ENCODE peak calls at places on chromosomes 13 and 19, in five cellular contexts. V, F, J, P and K are unnamed samples.

GRCh38 chr13:41942462-41943094 is 18.3 kb downstream of the VWA8 start:
- DNase-seq in V (peak; percentile 15), F (no peak), J (no peak), P (no peak), K (no peak)

GRCh38 chr13:73421310-73421912 is 362.6 kb downstream of the KLF5 start:
- DNase-seq in V (no peak), F (peak; percentile 21), J (no peak), P (no peak), K (peak; percentile 79)

GRCh38 chr13:99255241-99255640 is 2.9 kb downstream of the GPR18 start:
- DNase-seq in V (no peak), F (no peak), J (no peak), P (no peak), K (no peak)

GRCh38 chr13:45133396-45134118 is 13.2 kb downstream of the GTF2F2 start:
- DNase-seq in V (no peak), F (no peak), J (no peak), P (no peak), K (no peak)

GRCh38 chr19:3115916-3116602 is 19.8 kb upstream of the GNA15 start:
- DNase-seq in V (no peak), F (no peak), J (no peak), P (no peak), K (no peak)

GRCh38 chr19:38201731-38202130 is 22.3 kb downstream of the DPF1 start:
- DNase-seq in V (no peak), F (no peak), J (no peak), P (no peak), K (no peak)

GRCh38 chr13:37640499-37640898 is 41.9 kb upstream of the POSTN start:
- DNase-seq in V (no peak), F (no peak), J (no peak), P (no peak), K (no peak)

GRCh38 chr13:79245937-79246574 is 160.0 kb downstream of the RBM26 start:
- DNase-seq in V (no peak), F (no peak), J (no peak), P (no peak), K (no peak)

GRCh38 chr19:10835089-10835753 is 791 bp downstream of the TMED1 start:
- DNase-seq in V (no peak), F (no peak), J (no peak), P (no peak), K (peak; percentile 100)

GRCh38 chr13:29081036-29081435 is 260.9 kb downstream of the MTUS2 start:
- DNase-seq in V (peak; percentile 59), F (no peak), J (no peak), P (peak; percentile 27), K (no peak)

GRCh38 chr19:47107201-47107952 is 6.2 kb downstream of the ZC3H4 start:
- DNase-seq in V (no peak), F (no peak), J (no peak), P (peak; percentile 44), K (no peak)

GRCh38 chr19:34201133-34201532 is 28.8 kb downstream of the LSM14A start:
- DNase-seq in V (no peak), F (no peak), J (no peak), P (no peak), K (no peak)

GRCh38 chr13:23660249-23660648 is 90.0 kb downstream of the TNFRSF19 start:
- DNase-seq in V (no peak), F (no peak), J (no peak), P (no peak), K (no peak)

GRCh38 chr13:96052655-96053002 is 572 bp downstream of the UGGT2 start:
- DNase-seq in V (no peak), F (no peak), J (no peak), P (no peak), K (no peak)